ENCODE peak calls at places on chromosomes 12 and 14, in eight cellular contexts. E, P, G, L, A, M, Q and I are unnamed samples.

GRCh38 chr12:55809274-55809673 is 8.2 kb downstream of the SARNP start:
- DNase-seq in E (no peak), P (no peak), G (no peak), L (no peak), A (no peak), M (no peak), Q (no peak), I (no peak)

GRCh38 chr14:95507701-95508103 is 8.7 kb downstream of the SYNE3 start:
- DNase-seq in E (peak), P (peak), G (no peak), L (no peak), A (peak), M (no peak), Q (no peak), I (peak)

GRCh38 chr12:3144495-3144894 is 67.3 kb downstream of the TSPAN9 start:
- DNase-seq in E (no peak), P (no peak), G (no peak), L (no peak), A (no peak), M (no peak), Q (no peak), I (no peak)

GRCh38 chr14:35847636-35848035 is 21.5 kb downstream of the BRMS1L start:
- DNase-seq in E (no peak), P (no peak), G (no peak), L (no peak), A (no peak), M (no peak), Q (no peak), I (no peak)

GRCh38 chr12:87866602-87867292 is 162.5 kb downstream of the C12orf50 start:
- DNase-seq in E (no peak), P (no peak), G (no peak), L (no peak), A (peak), M (no peak), Q (no peak), I (no peak)

GRCh38 chr12:100279159-100279558 is 12.2 kb downstream of the SCYL2 start:
- DNase-seq in E (no peak), P (no peak), G (no peak), L (no peak), A (no peak), M (no peak), Q (no peak), I (no peak)

GRCh38 chr12:15289192-15289591 is 33.1 kb upstream of the PTPRO start:
- DNase-seq in E (no peak), P (no peak), G (no peak), L (no peak), A (no peak), M (no peak), Q (no peak), I (no peak)

GRCh38 chr12:48934312-48934706 is 9.0 kb upstream of the FKBP11 start:
- DNase-seq in E (no peak), P (no peak), G (no peak), L (no peak), A (peak), M (no peak), Q (no peak), I (no peak)

GRCh38 chr12:120090211-120090610 is 26.3 kb downstream of the RAB35 start:
- DNase-seq in E (no peak), P (no peak), G (no peak), L (no peak), A (no peak), M (no peak), Q (no peak), I (no peak)

GRCh38 chr14:26775765-26776577 is 178.1 kb upstream of the NOVA1 start:
- DNase-seq in E (no peak), P (peak), G (no peak), L (no peak), A (peak), M (no peak), Q (no peak), I (no peak)

GRCh38 chr12:90098132-90098779 is 389.6 kb upstream of the ATP2B1 start:
- DNase-seq in E (no peak), P (no peak), G (no peak), L (no peak), A (no peak), M (no peak), Q (no peak), I (no peak)

GRCh38 chr12:7345232-7345631 is 41.4 kb downstream of the ACSM4 start:
- DNase-seq in E (no peak), P (no peak), G (no peak), L (no peak), A (no peak), M (no peak), Q (no peak), I (no peak)

GRCh38 chr12:122966743-122967058 is 438 bp upstream of the ABCB9 start:
- DNase-seq in E (no peak), P (no peak), G (no peak), L (no peak), A (no peak), M (no peak), Q (no peak), I (no peak)

GRCh38 chr14:29663281-29663801 is 264.3 kb downstream of the PRKD1 start:
- DNase-seq in E (no peak), P (no peak), G (no peak), L (no peak), A (no peak), M (no peak), Q (no peak), I (no peak)

GRCh38 chr14:21940887-21941855 is 267.6 kb upstream of the OR4E1 start:
- DNase-seq in E (no peak), P (no peak), G (peak), L (peak), A (peak), M (no peak), Q (no peak), I (no peak)

GRCh38 chr14:85250369-85250768 is 279.6 kb upstream of the FLRT2 start:
- DNase-seq in E (no peak), P (no peak), G (no peak), L (no peak), A (no peak), M (no peak), Q (no peak), I (no peak)